ENCODE peak calls at places on chromosomes 12 and 14, in four cellular contexts. One of them, this sample, is unnamed.

GRCh38 chr12:109537136-109537535 is 36.2 kb downstream of the MMAB start:
- DNase-seq in GM12878: no peak
- DNase-seq in K562: no peak
- DNase-seq in HL-60: no peak
- DNase-seq in this sample: no peak

GRCh38 chr12:30887226-30887625 is 39.3 kb upstream of the TSPAN11 start:
- DNase-seq in K562: no peak
- DNase-seq in GM12878: no peak
- DNase-seq in HL-60: no peak
- DNase-seq in this sample: no peak

GRCh38 chr12:76762556-76762955 is 1.4 kb upstream of the ZDHHC17 start:
- DNase-seq in GM12878: no peak
- DNase-seq in K562: no peak
- DNase-seq in HL-60: no peak
- DNase-seq in this sample: no peak

GRCh38 chr12:23174917-23175316 is 549.9 kb downstream of the ETNK1 start:
- DNase-seq in GM12878: no peak
- DNase-seq in HL-60: no peak
- DNase-seq in K562: no peak
- DNase-seq in this sample: no peak

GRCh38 chr12:32522322-32523221 is 123.2 kb downstream of the FGD4 start:
- DNase-seq in K562: no peak
- DNase-seq in GM12878: peak
- DNase-seq in HL-60: peak
- DNase-seq in this sample: no peak

GRCh38 chr14:96105921-96106441 is 66.8 kb downstream of the C14orf132 start:
- DNase-seq in K562: no peak
- DNase-seq in GM12878: no peak
- DNase-seq in HL-60: no peak
- DNase-seq in this sample: no peak

GRCh38 chr14:88044129-88044727 is 39.3 kb downstream of the GPR65 start:
- DNase-seq in GM12878: no peak
- DNase-seq in K562: no peak
- DNase-seq in HL-60: no peak
- DNase-seq in this sample: no peak

GRCh38 chr12:4027412-4027811 is 154.2 kb upstream of the PARP11 start:
- DNase-seq in HL-60: no peak
- DNase-seq in GM12878: no peak
- DNase-seq in K562: no peak
- DNase-seq in this sample: no peak

GRCh38 chr14:97180304-97181200 is 383.4 kb downstream of the VRK1 start:
- DNase-seq in K562: peak
- DNase-seq in HL-60: no peak
- DNase-seq in GM12878: no peak
- DNase-seq in this sample: no peak

GRCh38 chr12:49672351-49673181 is 34.6 kb downstream of the FMNL3 start:
- DNase-seq in HL-60: no peak
- DNase-seq in K562: no peak
- DNase-seq in GM12878: no peak
- DNase-seq in this sample: no peak

GRCh38 chr12:114698566-114699163 is 14.7 kb upstream of the TBX3 start:
- DNase-seq in GM12878: no peak
- DNase-seq in HL-60: no peak
- DNase-seq in K562: no peak
- DNase-seq in this sample: no peak
- TF ChIP-seq SPI1 in GM12878: no peak
- TF ChIP-seq SPI1 in HL-60: no peak
- TF ChIP-seq SPI1 in K562: no peak
- TF ChIP-seq SPI1 in this sample: no peak

GRCh38 chr12:114931025-114931424 is 247.1 kb upstream of the TBX3 start:
- DNase-seq in GM12878: no peak
- DNase-seq in K562: no peak
- DNase-seq in HL-60: no peak
- DNase-seq in this sample: no peak
- TF ChIP-seq SPI1 in GM12878: no peak
- TF ChIP-seq SPI1 in K562: no peak
- TF ChIP-seq SPI1 in HL-60: no peak
- TF ChIP-seq SPI1 in this sample: no peak

GRCh38 chr14:101773378-101773777 is 11.9 kb downstream of the PPP2R5C start:
- DNase-seq in HL-60: no peak
- DNase-seq in GM12878: no peak
- DNase-seq in K562: no peak
- DNase-seq in this sample: no peak

GRCh38 chr14:101774006-101774755 is 12.7 kb downstream of the PPP2R5C start:
- DNase-seq in GM12878: no peak
- DNase-seq in HL-60: no peak
- DNase-seq in K562: no peak
- DNase-seq in this sample: no peak

GRCh38 chr14:101775756-101776292 is 14.3 kb downstream of the PPP2R5C start:
- DNase-seq in HL-60: no peak
- DNase-seq in GM12878: no peak
- DNase-seq in K562: no peak
- DNase-seq in this sample: no peak

GRCh38 chr14:101774814-101775213 is 13.3 kb downstream of the PPP2R5C start:
- DNase-seq in GM12878: no peak
- DNase-seq in HL-60: no peak
- DNase-seq in K562: no peak
- DNase-seq in this sample: no peak

DNA sequence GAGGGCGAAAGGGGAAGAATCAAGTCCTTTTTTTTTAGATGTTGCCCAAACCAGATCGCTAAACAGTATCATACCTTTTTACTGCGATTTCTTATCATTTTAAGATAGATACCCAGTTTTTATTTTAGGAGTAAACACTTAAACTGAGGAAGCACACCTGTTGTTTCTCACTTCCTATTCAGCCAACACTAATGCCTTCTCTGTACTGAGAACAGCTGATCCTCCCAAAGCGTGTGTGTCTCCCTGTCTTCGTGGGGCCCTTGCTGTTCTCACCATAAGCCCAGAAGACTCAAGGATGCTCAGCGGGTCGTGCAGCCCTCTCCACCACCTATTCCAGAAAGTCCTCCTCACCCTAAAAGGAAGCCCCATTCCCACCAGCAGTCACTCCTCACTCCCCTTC is 14.8 kb downstream of the PPP2R5C start:
- DNase-seq in GM12878: no peak
- DNase-seq in K562: no peak
- DNase-seq in HL-60: no peak
- DNase-seq in this sample: no peak
- TF ChIP-seq SPI1 in GM12878: peak
- TF ChIP-seq SPI1 in K562: no peak
- TF ChIP-seq SPI1 in HL-60: no peak
- TF ChIP-seq SPI1 in this sample: peak

GRCh38 chr12:90010089-90010488 is 301.5 kb upstream of the ATP2B1 start:
- DNase-seq in HL-60: no peak
- DNase-seq in GM12878: no peak
- DNase-seq in K562: no peak
- DNase-seq in this sample: no peak
- TF ChIP-seq SPI1 in HL-60: no peak
- TF ChIP-seq SPI1 in GM12878: no peak
- TF ChIP-seq SPI1 in K562: no peak
- TF ChIP-seq SPI1 in this sample: no peak

GRCh38 chr12:40172879-40173278 is 51.9 kb upstream of the LRRK2 start:
- DNase-seq in HL-60: no peak
- DNase-seq in GM12878: no peak
- DNase-seq in K562: no peak
- DNase-seq in this sample: no peak

GRCh38 chr12:40168001-40168400 is 56.8 kb upstream of the LRRK2 start:
- DNase-seq in HL-60: no peak
- DNase-seq in K562: no peak
- DNase-seq in GM12878: no peak
- DNase-seq in this sample: no peak

GRCh38 chr12:40168868-40169267 is 55.9 kb upstream of the LRRK2 start:
- DNase-seq in K562: no peak
- DNase-seq in GM12878: peak
- DNase-seq in HL-60: no peak
- DNase-seq in this sample: no peak

GRCh38 chr12:40171501-40171900 is 53.3 kb upstream of the LRRK2 start:
- DNase-seq in K562: no peak
- DNase-seq in GM12878: no peak
- DNase-seq in HL-60: no peak
- DNase-seq in this sample: no peak

GRCh38 chr12:40170593-40170992 is 54.2 kb upstream of the LRRK2 start:
- DNase-seq in K562: no peak
- DNase-seq in HL-60: no peak
- DNase-seq in GM12878: no peak
- DNase-seq in this sample: no peak
- TF ChIP-seq SPI1 in K562: no peak
- TF ChIP-seq SPI1 in HL-60: no peak
- TF ChIP-seq SPI1 in GM12878: no peak
- TF ChIP-seq SPI1 in this sample: no peak

GRCh38 chr14:38553586-38553985 is 297.7 kb upstream of the CLEC14A start:
- DNase-seq in HL-60: no peak
- DNase-seq in GM12878: no peak
- DNase-seq in K562: no peak
- DNase-seq in this sample: no peak
- TF ChIP-seq SPI1 in HL-60: no peak
- TF ChIP-seq SPI1 in GM12878: no peak
- TF ChIP-seq SPI1 in K562: no peak
- TF ChIP-seq SPI1 in this sample: no peak

GRCh38 chr12:124410354-124411175 is 115.7 kb downstream of the RFLNA start:
- DNase-seq in K562: no peak
- DNase-seq in HL-60: no peak
- DNase-seq in GM12878: no peak
- DNase-seq in this sample: no peak

GRCh38 chr12:124406043-124406442 is 111.2 kb downstream of the RFLNA start:
- DNase-seq in GM12878: no peak
- DNase-seq in HL-60: no peak
- DNase-seq in K562: no peak
- DNase-seq in this sample: no peak

GRCh38 chr12:124407074-124407473 is 112.2 kb downstream of the RFLNA start:
- DNase-seq in HL-60: no peak
- DNase-seq in K562: no peak
- DNase-seq in GM12878: no peak
- DNase-seq in this sample: no peak

GRCh38 chr12:124411291-124411878 is 116.5 kb downstream of the RFLNA start:
- DNase-seq in K562: no peak
- DNase-seq in HL-60: no peak
- DNase-seq in GM12878: no peak
- DNase-seq in this sample: no peak

GRCh38 chr12:124408822-124409517 is 114.1 kb downstream of the RFLNA start:
- DNase-seq in K562: no peak
- DNase-seq in HL-60: no peak
- DNase-seq in GM12878: no peak
- DNase-seq in this sample: no peak
- TF ChIP-seq SPI1 in K562: no peak
- TF ChIP-seq SPI1 in HL-60: no peak
- TF ChIP-seq SPI1 in GM12878: no peak
- TF ChIP-seq SPI1 in this sample: no peak

This sample was measured in GM12891.